ENCODE peak calls at places on chromosomes 3 and 15, in eight cellular contexts. M is activated effector memory CD4-positive, alpha-beta T cell treated with anti-CD3 and anti-CD28 coated beads, Interleukin-2, amount 50 U/mL, for 16 hours; J is HuH-7.5; Y is kidney tubule cell; V is tibial artery; T is ovary; S is caudate nucleus; Q is head of caudate nucleus. D is an unnamed sample.

GRCh38 chr3:57694146-57694545 is 1.3 kb upstream of the DENND6A start:
- DNase-seq in M (no peak), J (no peak), Y (peak), V (no peak), T (no peak), S (no peak), Q (no peak), D (no peak)

GRCh38 chr3:118476885-118477618 is 557.6 kb downstream of the IGSF11 start:
- DNase-seq in M (no peak), J (no peak), Y (no peak), V (no peak), T (no peak), S (no peak), Q (no peak), D (no peak)

GRCh38 chr3:134910026-134910425 is 115.0 kb downstream of the EPHB1 start:
- DNase-seq in M (peak), J (no peak), Y (no peak), V (no peak), T (no peak), S (no peak), Q (no peak), D (no peak)

GRCh38 chr15:44286814-44287555 is 1.5 kb upstream of the GOLM2 start:
- DNase-seq in M (peak), J (no peak), Y (peak), V (no peak), T (peak), S (no peak), Q (no peak), D (no peak)

GRCh38 chr15:26875476-26875850 is 8.6 kb downstream of the GABRA5 start:
- DNase-seq in M (no peak), J (no peak), Y (no peak), V (no peak), T (no peak), S (no peak), Q (no peak), D (no peak)

GRCh38 chr3:42051384-42052131 is 39.6 kb upstream of the TRAK1 start:
- DNase-seq in M (no peak), J (no peak), Y (peak), V (no peak), T (no peak), S (no peak), Q (no peak), D (no peak)

GRCh38 chr3:30145281-30145680 is 461.1 kb upstream of the TGFBR2 start:
- DNase-seq in M (no peak), J (no peak), Y (no peak), V (no peak), T (no peak), S (no peak), Q (no peak), D (no peak)

GRCh38 chr15:25237291-25237978 is 201.4 kb downstream of the UBE3A start:
- DNase-seq in M (peak), J (no peak), Y (no peak), V (no peak), T (no peak), S (no peak), Q (no peak), D (no peak)

GRCh38 chr3:3586843-3587626 is 212.2 kb upstream of the LRRN1 start:
- DNase-seq in M (no peak), J (no peak), Y (no peak), V (no peak), T (no peak), S (no peak), Q (no peak), D (no peak)

GRCh38 chr3:46901061-46901460 is 23.5 kb downstream of the PTH1R start:
- DNase-seq in M (no peak), J (no peak), Y (no peak), V (no peak), T (no peak), S (no peak), Q (no peak), D (no peak)

GRCh38 chr3:39150170-39150802 is 3.1 kb downstream of the CSRNP1 start:
- DNase-seq in M (no peak), J (no peak), Y (peak), V (no peak), T (peak), S (no peak), Q (no peak), D (no peak)

GRCh38 chr3:126491221-126492013 is 15.7 kb upstream of the ZXDC start:
- DNase-seq in M (no peak), J (no peak), Y (no peak), V (no peak), T (no peak), S (no peak), Q (no peak), D (no peak)

GRCh38 chr15:28125673-28126651 is 26.8 kb upstream of the OCA2 start:
- DNase-seq in M (no peak), J (peak), Y (peak), V (no peak), T (no peak), S (no peak), Q (no peak), D (no peak)

GRCh38 chr3:116192464-116192863 is 252.8 kb downstream of the LSAMP start:
- DNase-seq in M (no peak), J (no peak), Y (no peak), V (no peak), T (no peak), S (no peak), Q (no peak), D (no peak)

GRCh38 chr3:120432105-120432860 is 18.5 kb downstream of the FSTL1 start:
- DNase-seq in M (no peak), J (no peak), Y (peak), V (no peak), T (no peak), S (no peak), Q (no peak), D (no peak)

GRCh38 chr15:25183581-25184330 is 229.0 kb downstream of the SNRPN start:
- DNase-seq in M (peak), J (no peak), Y (no peak), V (peak), T (peak), S (no peak), Q (peak), D (no peak)

GRCh38 chr15:40436892-40437753 is 3.6 kb upstream of the BAHD1 start:
- DNase-seq in M (no peak), J (no peak), Y (no peak), V (no peak), T (peak), S (no peak), Q (no peak), D (no peak)

GRCh38 chr3:61593630-61594029 is 32.3 kb downstream of the PTPRG start:
- DNase-seq in M (no peak), J (no peak), Y (no peak), V (no peak), T (no peak), S (no peak), Q (no peak), D (no peak)

GRCh38 chr15:49953421-49953820 is 165.6 kb downstream of the ATP8B4 start:
- DNase-seq in M (no peak), J (no peak), Y (no peak), V (no peak), T (no peak), S (no peak), Q (no peak), D (no peak)

GRCh38 chr3:158471639-158472294 is 99.2 kb upstream of the MLF1 start:
- DNase-seq in M (no peak), J (no peak), Y (no peak), V (no peak), T (no peak), S (no peak), Q (no peak), D (no peak)

GRCh38 chr15:24017470-24017869 is 330.4 kb upstream of the NDN start:
- DNase-seq in M (no peak), J (no peak), Y (no peak), V (no peak), T (no peak), S (no peak), Q (no peak), D (no peak)

GRCh38 chr3:85312326-85312725 is 353.5 kb downstream of the CADM2 start:
- DNase-seq in M (no peak), J (no peak), Y (no peak), V (no peak), T (no peak), S (no peak), Q (no peak), D (no peak)

GRCh38 chr3:156218353-156218744 is 98.0 kb downstream of the KCNAB1 start:
- DNase-seq in M (no peak), J (no peak), Y (no peak), V (no peak), T (no peak), S (no peak), Q (no peak), D (no peak)

GRCh38 chr15:40323953-40324937 is 753 bp downstream of the INAFM2 start:
- DNase-seq in M (peak), J (peak), Y (peak), V (no peak), T (peak), S (no peak), Q (no peak), D (no peak)

GRCh38 chr3:45551214-45552010 is 43.1 kb upstream of the LIMD1 start:
- DNase-seq in M (no peak), J (no peak), Y (peak), V (peak), T (peak), S (no peak), Q (no peak), D (no peak)

GRCh38 chr3:191901746-191902145 is 440.8 kb downstream of the PYDC2 start:
- DNase-seq in M (no peak), J (no peak), Y (peak), V (no peak), T (no peak), S (no peak), Q (no peak), D (no peak)

GRCh38 chr3:62039584-62039983 is 333.8 kb downstream of the FEZF2 start:
- DNase-seq in M (no peak), J (no peak), Y (no peak), V (no peak), T (peak), S (no peak), Q (no peak), D (no peak)

GRCh38 chr15:78244101-78244500 is 9.7 kb upstream of the ACSBG1 start:
- DNase-seq in M (no peak), J (no peak), Y (no peak), V (no peak), T (no peak), S (no peak), Q (no peak), D (no peak)

GRCh38 chr3:123758081-123758564 is 126.0 kb downstream of the MYLK start:
- DNase-seq in M (no peak), J (no peak), Y (peak), V (no peak), T (no peak), S (no peak), Q (no peak), D (no peak)

GRCh38 chr3:16761576-16761975 is 123.2 kb upstream of the PLCL2 start:
- DNase-seq in M (no peak), J (no peak), Y (peak), V (no peak), T (no peak), S (no peak), Q (no peak), D (no peak)

GRCh38 chr3:185216587-185216918 is 37.3 kb downstream of the EHHADH start:
- DNase-seq in M (no peak), J (no peak), Y (peak), V (no peak), T (no peak), S (no peak), Q (no peak), D (no peak)

GRCh38 chr3:191094057-191094456 is 105.0 kb upstream of the OSTN start:
- DNase-seq in M (no peak), J (no peak), Y (peak), V (no peak), T (no peak), S (no peak), Q (no peak), D (no peak)

GRCh38 chr3:79032686-79033318 is 735.0 kb downstream of the ROBO1 start:
- DNase-seq in M (no peak), J (no peak), Y (peak), V (no peak), T (no peak), S (no peak), Q (no peak), D (no peak)

GRCh38 chr3:53109822-53110771 is 20.1 kb downstream of the RFT1 start:
- DNase-seq in M (no peak), J (no peak), Y (peak), V (peak), T (peak), S (no peak), Q (no peak), D (no peak)

GRCh38 chr3:72776-73175 is 123.8 kb upstream of the CHL1 start:
- DNase-seq in M (no peak), J (no peak), Y (peak), V (no peak), T (no peak), S (no peak), Q (no peak), D (no peak)

GRCh38 chr15:43550527-43551363 is 33.3 kb downstream of the MAP1A start:
- DNase-seq in M (no peak), J (no peak), Y (no peak), V (peak), T (no peak), S (no peak), Q (no peak), D (no peak)

GRCh38 chr3:141257971-141258370 is 26.3 kb downstream of the PXYLP1 start:
- DNase-seq in M (no peak), J (no peak), Y (no peak), V (no peak), T (no peak), S (no peak), Q (no peak), D (no peak)

GRCh38 chr3:193701896-193702644 is 109.1 kb downstream of the OPA1 start:
- DNase-seq in M (no peak), J (no peak), Y (peak), V (no peak), T (no peak), S (no peak), Q (no peak), D (no peak)

GRCh38 chr3:70947584-70947983 is 635.1 kb upstream of the MDFIC2 start:
- DNase-seq in M (no peak), J (no peak), Y (no peak), V (no peak), T (no peak), S (no peak), Q (no peak), D (no peak)